ENCODE peak calls at places on chromosome 13, in six cellular contexts. E is AG04449; S is body of pancreas; H is CD8-positive, alpha-beta T cell; V is mesendoderm; P is retinal pigment epithelial cell. W is an unnamed sample.
A peak's percentile ranks its signal among the peaks of the same experiment; 100 is the strongest.

GRCh38 chr13:92806215-92806614 is 420.4 kb upstream of the GPC6 start:
- DNase-seq in E (no peak), S (no peak), H (no peak), V (no peak), P (no peak), W (no peak)

GRCh38 chr13:26979334-26979733 is 192.3 kb downstream of the USP12 start:
- DNase-seq in E (no peak), S (no peak), H (no peak), V (no peak), P (no peak), W (no peak)

GRCh38 chr13:114005206-114005720 is 31.4 kb upstream of the C13orf46 start:
- DNase-seq in E (no peak), S (no peak), H (no peak), V (no peak), P (no peak), W (no peak)

GRCh38 chr13:95641961-95642621 is 2.4 kb downstream of the DZIP1 start:
- DNase-seq in E (no peak), S (peak; percentile 51), H (no peak), V (peak; percentile 57), P (peak; percentile 15), W (peak; percentile 62)

GRCh38 chr13:36344886-36345437 is 1.2 kb downstream of the SPART start:
- DNase-seq in E (no peak), S (no peak), H (peak; percentile 6), V (no peak), P (no peak), W (peak; percentile 35)

GRCh38 chr13:50387124-50387581 is 371.9 kb downstream of the KCNRG start:
- DNase-seq in E (no peak), S (peak; percentile 54), H (peak; percentile 23), V (peak; percentile 75), P (no peak), W (peak; percentile 30)

GRCh38 chr13:93477238-93477637 is 250.6 kb downstream of the GPC6 start:
- DNase-seq in E (no peak), S (no peak), H (no peak), V (no peak), P (no peak), W (no peak)

GRCh38 chr13:27450921-27451461 is 627 bp upstream of the MTIF3 start:
- DNase-seq in E (no peak), S (peak; percentile 54), H (peak; percentile 53), V (peak; percentile 23), P (peak; percentile 25), W (peak; percentile 57)

GRCh38 chr13:47299316-47299715 is 402.5 kb upstream of the HTR2A start:
- DNase-seq in E (no peak), S (no peak), H (no peak), V (no peak), P (no peak), W (peak; percentile 38)

DNA sequence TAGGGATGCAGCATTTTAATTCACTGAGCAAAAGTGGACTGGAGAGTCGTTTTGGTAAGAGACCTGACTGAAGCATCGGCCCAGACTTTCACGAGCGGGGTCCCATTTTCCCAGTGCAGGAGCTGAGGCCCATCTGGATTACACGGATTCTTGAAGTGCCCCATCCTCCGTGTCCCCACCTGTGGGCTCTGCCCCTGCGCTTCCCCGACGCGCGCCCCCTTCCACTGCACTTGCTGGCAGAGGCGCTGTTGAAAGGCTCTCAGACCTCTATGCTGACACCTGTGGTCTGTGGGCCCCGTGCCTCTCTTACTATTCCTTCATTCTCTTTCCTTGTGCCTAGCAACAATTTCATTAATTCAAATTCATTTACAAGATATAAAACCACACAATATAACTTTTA is 50.3 kb upstream of the MCF2L start:
- DNase-seq in E (no peak), S (no peak), H (no peak), V (no peak), P (no peak), W (no peak)
- H3K4me3 ChIP-seq in E (no peak overlapping the region), S (no peak overlapping the region), H (no peak overlapping the region), V (no peak overlapping the region), P (no peak overlapping the region), W (no peak overlapping the region)

GRCh38 chr13:21074601-21075302 is 13.4 kb upstream of the LATS2 start:
- DNase-seq in E (no peak), S (no peak), H (peak; percentile 19), V (peak; percentile 15), P (no peak), W (peak; percentile 19)
- H3K4me3 ChIP-seq in E (no peak overlapping the region), S (no peak overlapping the region), H (peak overlapping the region; percentile 85), V (no peak overlapping the region), P (peak overlapping the region; percentile 65), W (no peak overlapping the region)

GRCh38 chr13:23146811-23147245 is 34.0 kb upstream of the SGCG start:
- DNase-seq in E (no peak), S (no peak), H (no peak), V (no peak), P (no peak), W (no peak)
- H3K4me3 ChIP-seq in E (no peak overlapping the region), S (no peak overlapping the region), H (no peak overlapping the region), V (no peak overlapping the region), P (no peak overlapping the region), W (no peak overlapping the region)

GRCh38 chr13:46160474-46161066 is 21.4 kb downstream of the LCP1 start:
- DNase-seq in E (no peak), S (peak; percentile 24), H (peak; percentile 41), V (peak; percentile 81), P (no peak), W (peak; percentile 76)
- H3K4me3 ChIP-seq in E (no peak overlapping the region), S (no peak overlapping the region), H (no peak overlapping the region), V (no peak overlapping the region), P (no peak overlapping the region), W (no peak overlapping the region)

DNA sequence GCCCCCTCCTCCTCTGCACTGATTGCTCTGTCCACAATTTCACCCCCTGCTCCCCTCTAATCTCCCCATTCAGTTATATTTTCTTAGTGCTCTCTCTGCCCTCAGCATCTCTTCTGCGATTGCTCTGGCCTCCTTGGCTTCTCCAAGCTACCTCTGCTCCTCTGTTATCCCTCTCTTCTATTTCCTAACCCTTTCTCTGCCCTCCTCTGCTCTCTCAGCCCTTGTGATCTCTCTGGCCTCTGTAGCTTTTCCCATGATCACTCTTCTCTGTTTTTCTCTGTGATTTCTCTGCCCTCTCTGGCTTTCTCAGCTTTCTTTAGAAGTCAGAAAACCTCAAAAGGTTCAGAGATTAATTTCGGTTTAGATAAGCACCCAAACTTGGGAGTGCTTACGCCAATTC is 795.1 kb downstream of the DIAPH3 start:
- DNase-seq in E (no peak), S (no peak), H (no peak), V (no peak), P (no peak), W (no peak)
- H3K4me3 ChIP-seq in E (no peak overlapping the region), S (no peak overlapping the region), H (no peak overlapping the region), V (no peak overlapping the region), P (no peak overlapping the region), W (no peak overlapping the region)

GRCh38 chr13:111893607-111894443 is 173.1 kb upstream of the SOX1 start:
- DNase-seq in E (no peak), S (no peak), H (no peak), V (peak; percentile 40), P (no peak), W (no peak)
- H3K4me3 ChIP-seq in E (no peak overlapping the region), S (no peak overlapping the region), H (no peak overlapping the region), V (no peak overlapping the region), P (no peak overlapping the region), W (no peak overlapping the region)

GRCh38 chr13:39485314-39485700 is 117.7 kb downstream of the LHFPL6 start:
- DNase-seq in E (no peak), S (no peak), H (no peak), V (peak; percentile 66), P (no peak), W (peak; percentile 40)
- H3K4me3 ChIP-seq in E (no peak overlapping the region), S (no peak overlapping the region), H (no peak overlapping the region), V (no peak overlapping the region), P (no peak overlapping the region), W (no peak overlapping the region)

DNA sequence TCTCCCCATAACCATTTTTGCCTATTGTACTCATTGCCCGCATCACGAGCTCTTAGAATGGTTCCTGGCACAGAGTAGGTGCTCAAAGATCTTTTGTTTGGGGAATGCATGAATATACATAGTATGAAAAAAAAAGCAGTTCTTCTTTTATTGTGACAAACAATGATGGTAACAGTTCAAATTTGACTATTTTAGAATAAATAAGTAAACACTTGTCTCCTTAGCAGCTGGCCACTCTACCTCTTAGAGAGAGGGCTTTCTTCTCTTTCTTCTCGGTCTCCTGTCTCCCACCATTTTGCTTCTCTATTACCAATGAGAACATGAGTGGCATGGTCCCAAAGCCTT is 652 bp upstream of the SLAIN1 start:
- DNase-seq in E (no peak), S (no peak), H (no peak), V (no peak), P (no peak), W (no peak)
- H3K4me3 ChIP-seq in E (no peak overlapping the region), S (peak overlapping the region; percentile 40), H (peak overlapping the region; percentile 88), V (peak overlapping the region; percentile 45), P (peak overlapping the region; percentile 68), W (no peak overlapping the region)

W was measured in cardiac fibroblast.